ENCODE peak calls at places on chromosomes 13 and 19, in nine cellular contexts. O is AG20443; N is stimulated activated CD4-positive, alpha-beta T cell treated with anti-CD3 and anti-CD28 coated beads, Interleukin-4, amount 100 ng/mL, for 4 hours; C is progenitor cell of endocrine pancreas; G is anterior cingulate cortex; S is activated CD8-positive, alpha-beta T cell treated with anti-CD3 and anti-CD28 coated beads for 36 hours; F is uterus; Z is stimulated activated CD8-positive, alpha-beta memory T cell treated with anti-CD3 and anti-CD28 coated beads, Interleukin-7, amount 100 ng/mL, for 48 hours; M is WERI-Rb-1. L is an unnamed sample.

GRCh38 chr19:47637550-47637949 is 28.6 kb downstream of the BICRA start:
- DNase-seq in C (no peak), O (peak; percentile 36), Z (no peak), S (no peak), G (no peak), N (no peak), M (no peak), F (no peak), L (peak; percentile 36)

GRCh38 chr13:42610623-42611022 is 36.7 kb downstream of the TNFSF11 start:
- DNase-seq in F (no peak), Z (no peak), G (no peak), O (no peak), S (no peak), N (no peak), M (no peak), C (no peak), L (no peak)

GRCh38 chr19:29524201-29524911 is 1.4 kb upstream of the VSTM2B start:
- DNase-seq in Z (no peak), S (no peak), N (no peak), M (no peak), C (no peak), O (no peak), G (no peak), F (no peak), L (no peak)

GRCh38 chr19:6735181-6735891 is 2.0 kb downstream of the GPR108 start:
- DNase-seq in S (no peak), Z (no peak), G (no peak), O (no peak), F (no peak), C (no peak), M (no peak), N (no peak), L (no peak)

GRCh38 chr19:42114412-42114811 is 17.8 kb downstream of the POU2F2 start:
- DNase-seq in O (no peak), S (no peak), C (no peak), Z (no peak), M (peak; percentile 92), G (no peak), N (no peak), F (no peak), L (no peak)

GRCh38 chr13:72050251-72050650 is 183.2 kb upstream of the DACH1 start:
- DNase-seq in F (no peak), M (no peak), S (no peak), O (no peak), N (no peak), G (no peak), C (no peak), Z (no peak), L (no peak)

GRCh38 chr19:3218037-3218661 is 6.3 kb upstream of the CELF5 start:
- DNase-seq in S (no peak), M (no peak), O (no peak), N (no peak), G (no peak), Z (no peak), C (no peak), F (no peak), L (no peak)

GRCh38 chr13:98325724-98326123 is 148.7 kb upstream of the RNF113B start:
- DNase-seq in N (no peak), F (no peak), C (no peak), G (no peak), O (no peak), Z (no peak), S (no peak), M (no peak), L (no peak)

GRCh38 chr19:45781282-45782161 is 768 bp downstream of the DMPK start:
- DNase-seq in S (no peak), C (no peak), F (no peak), N (no peak), G (no peak), O (no peak), M (peak; percentile 6), Z (no peak), L (no peak)

GRCh38 chr13:79723462-79724116 is 242.6 kb downstream of the NDFIP2 start:
- DNase-seq in Z (no peak), M (no peak), N (no peak), S (no peak), F (no peak), C (no peak), O (no peak), G (no peak), L (no peak)

GRCh38 chr13:112849500-112849899 is 119.5 kb upstream of the MCF2L start:
- DNase-seq in G (no peak), C (no peak), S (no peak), N (no peak), F (no peak), Z (no peak), M (no peak), O (no peak), L (no peak)

GRCh38 chr19:22831211-22831610 is 880 bp upstream of the ZNF723 start:
- DNase-seq in N (no peak), F (no peak), G (no peak), M (no peak), O (no peak), Z (no peak), S (no peak), C (no peak), L (no peak)

GRCh38 chr19:14413765-14414171 is 5.4 kb downstream of the DDX39A start:
- DNase-seq in N (no peak), F (no peak), O (no peak), C (no peak), S (no peak), G (no peak), Z (no peak), M (no peak), L (no peak)

GRCh38 chr13:26425439-26426358 is 131.8 kb upstream of the WASF3 start:
- DNase-seq in Z (no peak), S (no peak), O (peak; percentile 25), C (no peak), F (no peak), N (no peak), G (no peak), M (no peak), L (peak; percentile 4)

GRCh38 chr13:83325454-83325853 is 556.8 kb downstream of the SLITRK1 start:
- DNase-seq in M (no peak), O (peak; percentile 15), S (no peak), F (no peak), N (no peak), G (no peak), Z (no peak), C (no peak), L (peak; percentile 47)

GRCh38 chr13:29817604-29818378 is 32.6 kb downstream of the UBL3 start:
- DNase-seq in F (no peak), C (no peak), S (no peak), Z (no peak), M (peak; percentile 28), N (no peak), O (no peak), G (no peak), L (no peak)